ENCODE peak calls at places on chromosomes 2 and 18, in six cellular contexts. K, Y, W, Q, C and P are unnamed samples.
A peak's percentile ranks its signal among the peaks of the same experiment; 100 is the strongest.

GRCh38 chr2:177396630-177397460 is 4.3 kb downstream of the AGPS start:
- DNase-seq in Y (no peak), Q (peak; percentile 91), C (no peak), W (no peak), K (no peak), P (no peak)

GRCh38 chr18:57051586-57052044 is 95.3 kb upstream of the BOD1L2 start:
- DNase-seq in Y (no peak), C (no peak), K (no peak), W (peak; percentile 62), Q (no peak), P (no peak)

GRCh38 chr2:189300917-189301316 is 121.4 kb upstream of the COL5A2 start:
- DNase-seq in K (no peak), Q (no peak), W (no peak), Y (no peak), C (no peak), P (no peak)

GRCh38 chr2:179478771-179479170 is 214.1 kb upstream of the SESTD1 start:
- DNase-seq in C (no peak), Y (no peak), W (no peak), Q (no peak), K (no peak), P (no peak)

GRCh38 chr18:45280486-45281263 is 334.6 kb upstream of the SLC14A2 start:
- DNase-seq in Y (no peak), W (no peak), C (no peak), K (no peak), Q (no peak), P (no peak)

GRCh38 chr2:147026664-147027278 is 818.1 kb upstream of the ACVR2A start:
- DNase-seq in C (no peak), Q (peak; percentile 91), W (no peak), Y (no peak), K (no peak), P (no peak)

GRCh38 chr2:42926438-42927333 is 134.3 kb upstream of the HAAO start:
- DNase-seq in K (no peak), C (no peak), Q (no peak), Y (no peak), W (peak; percentile 77), P (peak; percentile 46)

GRCh38 chr2:39094717-39095363 is 26.0 kb downstream of the SOS1 start:
- DNase-seq in C (no peak), Q (peak; percentile 9), W (no peak), K (no peak), Y (no peak), P (no peak)

GRCh38 chr2:14011186-14011585 is 621.3 kb upstream of the LRATD1 start:
- DNase-seq in C (no peak), Q (peak; percentile 3), K (no peak), Y (no peak), W (no peak), P (no peak)

GRCh38 chr18:8517276-8517675 is 92.0 kb upstream of the RAB12 start:
- DNase-seq in C (no peak), W (no peak), Y (no peak), Q (no peak), K (no peak), P (no peak)

GRCh38 chr18:70207181-70207580 is 1.7 kb upstream of the RTTN start:
- DNase-seq in W (no peak), Y (no peak), C (no peak), Q (no peak), K (no peak), P (no peak)

GRCh38 chr2:30026091-30027055 is 105.0 kb upstream of the ALK start:
- DNase-seq in W (peak; percentile 43), C (peak; percentile 38), Q (peak; percentile 68), K (peak; percentile 33), Y (no peak), P (peak; percentile 16)

GRCh38 chr2:29562319-29562718 is 359.1 kb downstream of the ALK start:
- DNase-seq in W (no peak), C (no peak), K (no peak), Y (no peak), Q (peak; percentile 72), P (no peak)

GRCh38 chr18:14947482-14948162 is 199.7 kb downstream of the ANKRD30B start:
- DNase-seq in W (no peak), K (no peak), Q (no peak), Y (no peak), C (no peak), P (no peak)
- H3K27ac ChIP-seq in W (no peak overlapping the region), K (no peak overlapping the region), Q (no peak overlapping the region), Y (no peak overlapping the region), C (no peak overlapping the region), P (no peak overlapping the region)

GRCh38 chr2:68765739-68766377 is 31.2 kb downstream of the ARHGAP25 start:
- DNase-seq in W (no peak), C (no peak), Q (peak; percentile 59), K (no peak), Y (no peak), P (no peak)
- H3K27ac ChIP-seq in W (peak overlapping the region; percentile 70), C (no peak overlapping the region), Q (no peak overlapping the region), K (peak overlapping the region; percentile 58), Y (no peak overlapping the region), P (no peak overlapping the region)

GRCh38 chr2:239241431-239241830 is 159.4 kb downstream of the HDAC4 start:
- DNase-seq in Q (no peak), W (no peak), K (no peak), Y (no peak), C (no peak), P (no peak)

GRCh38 chr2:239238381-239238780 is 162.4 kb downstream of the HDAC4 start:
- DNase-seq in C (no peak), K (no peak), Q (no peak), Y (no peak), W (no peak), P (no peak)

GRCh38 chr2:239238839-239239606 is 161.8 kb downstream of the HDAC4 start:
- DNase-seq in W (no peak), Y (no peak), K (no peak), Q (no peak), C (no peak), P (no peak)

GRCh38 chr2:239239607-239240479 is 161.0 kb downstream of the HDAC4 start:
- DNase-seq in Q (no peak), K (no peak), W (no peak), Y (no peak), C (no peak), P (peak; percentile 57)

DNA sequence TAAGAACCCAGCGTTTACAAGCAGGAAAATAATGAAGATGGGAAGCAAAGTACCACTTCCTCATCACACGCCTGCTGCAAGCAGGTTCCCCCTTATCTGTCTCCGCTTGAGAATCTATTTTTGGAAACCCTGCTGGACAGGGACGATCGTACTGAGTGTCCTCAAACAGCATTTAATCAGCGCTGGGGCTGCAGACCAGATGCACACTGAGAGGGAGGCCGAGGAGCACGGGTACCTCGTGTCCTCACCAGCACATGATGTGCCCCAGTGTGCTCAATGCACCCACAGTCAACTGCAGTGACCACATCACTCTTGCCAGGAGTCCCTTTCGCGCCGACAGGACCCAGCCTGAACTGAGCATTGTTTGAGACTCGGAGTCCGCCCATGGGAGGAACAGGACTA is 160.3 kb downstream of the HDAC4 start:
- DNase-seq in W (no peak), C (no peak), K (peak; percentile 75), Q (no peak), Y (peak; percentile 47), P (peak; percentile 30)
- H3K27ac ChIP-seq in W (peak overlapping the region; percentile 73), C (peak overlapping the region; percentile 77), K (peak overlapping the region; percentile 90), Q (no peak overlapping the region), Y (peak overlapping the region; percentile 96), P (no peak overlapping the region)

GRCh38 chr2:51084750-51085149 is 52.8 kb upstream of the NRXN1 start:
- DNase-seq in K (no peak), Q (no peak), W (no peak), Y (no peak), C (no peak), P (no peak)

GRCh38 chr2:51085679-51086078 is 53.7 kb upstream of the NRXN1 start:
- DNase-seq in W (no peak), C (no peak), Y (no peak), K (no peak), Q (no peak), P (no peak)

DNA sequence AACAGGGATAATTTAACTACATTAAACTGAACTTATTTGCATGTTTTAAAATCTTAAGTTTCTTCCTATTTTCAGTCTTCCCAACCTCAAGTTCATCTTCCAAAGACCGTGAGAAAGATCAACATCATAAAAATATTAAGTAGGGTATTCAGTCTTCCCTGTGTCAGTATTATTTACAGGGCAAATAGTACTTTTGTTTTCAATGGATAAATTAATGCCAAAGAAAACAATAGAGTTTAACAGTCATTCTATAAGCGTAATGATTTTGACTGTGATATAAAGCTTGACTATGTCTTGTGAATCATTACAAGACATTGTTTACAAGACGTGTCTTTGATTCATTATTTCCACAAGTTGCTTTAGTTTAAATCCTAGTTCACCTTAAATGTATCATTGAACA is 48.0 kb upstream of the NRXN1 start:
- DNase-seq in W (no peak), Y (no peak), Q (peak; percentile 16), C (no peak), K (no peak), P (no peak)
- H3K27ac ChIP-seq in W (no peak overlapping the region), Y (no peak overlapping the region), Q (no peak overlapping the region), C (no peak overlapping the region), K (no peak overlapping the region), P (no peak overlapping the region)

DNA sequence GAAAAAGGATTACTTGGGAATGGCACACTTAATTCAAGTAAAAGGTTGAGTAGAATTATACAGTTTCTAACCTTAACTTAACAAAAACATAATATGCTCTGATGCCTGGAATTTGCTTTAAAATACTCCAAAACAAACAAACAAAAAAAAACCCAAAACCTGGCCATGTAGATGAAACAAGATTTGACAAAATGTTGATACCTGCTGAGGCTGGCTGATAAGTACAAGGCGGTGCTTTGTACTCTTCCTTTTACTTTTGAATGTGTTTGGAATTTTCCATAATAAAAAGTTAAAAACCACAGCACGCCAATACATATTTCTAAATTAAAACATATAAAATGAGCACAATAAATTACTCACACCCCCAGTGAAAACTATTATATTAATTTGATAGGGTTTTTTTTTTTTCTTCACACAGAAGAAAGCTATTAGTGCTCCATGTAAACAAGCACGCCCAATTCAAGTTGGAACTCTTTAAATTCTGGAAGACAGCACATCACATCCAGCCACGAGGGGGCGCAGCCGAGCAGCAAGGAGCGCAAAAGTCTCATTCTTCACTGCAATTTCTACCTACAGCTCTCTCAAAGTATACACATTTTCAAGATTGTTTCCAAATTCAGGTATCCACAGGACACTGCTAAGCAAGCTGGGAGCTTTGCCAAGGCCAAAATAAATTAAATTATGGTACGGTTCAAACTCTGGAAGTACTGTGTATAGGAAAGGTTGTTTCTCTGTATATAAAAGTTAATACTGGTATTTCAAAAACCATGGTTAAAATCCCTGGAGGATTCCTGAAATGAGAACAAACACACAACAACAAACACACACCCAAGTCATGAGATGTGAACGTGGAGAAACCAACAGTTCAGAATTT is 7.5 kb downstream of the SERTAD2 start:
- DNase-seq in C (peak; percentile 82), W (peak; percentile 91), K (peak; percentile 89), Q (peak; percentile 52), Y (peak; percentile 18), P (peak; percentile 92)
- H3K27ac ChIP-seq in C (peak overlapping the region; percentile 96), W (peak overlapping the region; percentile 90), K (peak overlapping the region; percentile 94), Q (no peak overlapping the region), Y (no peak overlapping the region), P (peak overlapping the region; percentile 88)

DNA sequence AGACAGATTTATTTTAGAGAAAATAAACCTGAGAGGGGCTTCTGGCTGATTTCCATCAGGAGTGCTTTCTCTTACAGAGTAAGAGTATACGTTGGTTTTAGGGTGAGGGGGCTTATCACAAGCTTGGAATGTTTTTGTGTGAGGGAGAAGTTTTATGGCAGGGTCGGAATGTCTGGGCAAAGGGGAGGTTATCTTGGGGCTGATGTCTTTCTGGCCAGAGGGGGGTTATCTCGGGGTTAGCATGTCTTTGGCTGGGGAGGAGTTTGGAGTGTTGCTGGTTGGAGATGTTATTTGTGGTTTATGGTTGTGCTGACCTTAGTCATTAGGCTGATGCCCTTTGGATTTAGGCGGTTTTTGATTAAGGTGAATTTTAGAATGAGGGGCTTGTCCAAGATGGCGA is 22.1 kb downstream of the PTRHD1 start:
- DNase-seq in Y (no peak), W (no peak), K (no peak), Q (no peak), C (no peak), P (no peak)
- H3K27ac ChIP-seq in Y (no peak overlapping the region), W (no peak overlapping the region), K (no peak overlapping the region), Q (no peak overlapping the region), C (no peak overlapping the region), P (no peak overlapping the region)

GRCh38 chr2:24015562-24016375 is 5.9 kb downstream of the MFSD2B start:
- DNase-seq in Q (peak; percentile 72), W (no peak), C (no peak), K (no peak), Y (no peak), P (no peak)
- H3K27ac ChIP-seq in Q (peak overlapping the region; percentile 31), W (no peak overlapping the region), C (no peak overlapping the region), K (no peak overlapping the region), Y (no peak overlapping the region), P (no peak overlapping the region)